ENCODE peak calls at places on chromosomes 13 and 19, in six cellular contexts. X, Q, V, C, O and E are unnamed samples.

GRCh38 chr13:80340643-80341097 is 256 bp downstream of the SPRY2 start:
- DNase-seq in X (no peak), Q (no peak), V (no peak), C (no peak), O (peak), E (peak)

GRCh38 chr13:76619631-76620030 is 266.6 kb downstream of the KCTD12 start:
- DNase-seq in X (no peak), Q (no peak), V (no peak), C (no peak), O (no peak), E (no peak)

GRCh38 chr13:51935326-51936171 is 73.8 kb downstream of the CCDC70 start:
- DNase-seq in X (no peak), Q (no peak), V (peak), C (no peak), O (no peak), E (no peak)

GRCh38 chr19:17615889-17616685 is 60.6 kb downstream of the COLGALT1 start:
- DNase-seq in X (no peak), Q (no peak), V (no peak), C (no peak), O (no peak), E (peak)

GRCh38 chr13:80379245-80379644 is 38.3 kb upstream of the SPRY2 start:
- DNase-seq in X (no peak), Q (no peak), V (peak), C (no peak), O (no peak), E (no peak)

GRCh38 chr13:25300861-25301346 is 521 bp upstream of the NUP58 start:
- DNase-seq in X (peak), Q (no peak), V (no peak), C (no peak), O (peak), E (no peak)

GRCh38 chr13:109693213-109693612 is 93.2 kb downstream of the IRS2 start:
- DNase-seq in X (no peak), Q (no peak), V (no peak), C (no peak), O (no peak), E (no peak)

GRCh38 chr13:110816500-110816899 is 98.4 kb downstream of the ANKRD10 start:
- DNase-seq in X (no peak), Q (no peak), V (no peak), C (no peak), O (no peak), E (peak)

GRCh38 chr19:55319786-55320185 is 5.4 kb downstream of the TMEM150B start:
- DNase-seq in X (no peak), Q (no peak), V (peak), C (no peak), O (no peak), E (peak)

GRCh38 chr19:45591004-45591637 is 6.5 kb upstream of the OPA3 start:
- DNase-seq in X (peak), Q (no peak), V (peak), C (no peak), O (peak), E (no peak)

GRCh38 chr19:35388277-35389054 is 17.6 kb downstream of the GPR42 start:
- DNase-seq in X (no peak), Q (no peak), V (no peak), C (no peak), O (peak), E (no peak)

GRCh38 chr19:10565028-10565566 is 713 bp downstream of the KRI1 start:
- DNase-seq in X (peak), Q (no peak), V (peak), C (no peak), O (no peak), E (peak)

GRCh38 chr19:47497073-47497766 is 13.2 kb upstream of the KPTN start:
- DNase-seq in X (no peak), Q (no peak), V (no peak), C (no peak), O (peak), E (no peak)

GRCh38 chr13:111090169-111090568 is 24.9 kb upstream of the ARHGEF7 start:
- DNase-seq in X (no peak), Q (no peak), V (no peak), C (no peak), O (no peak), E (no peak)

GRCh38 chr13:110363009-110363408 is 55.9 kb downstream of the COL4A2 start:
- DNase-seq in X (no peak), Q (no peak), V (no peak), C (no peak), O (no peak), E (no peak)

GRCh38 chr19:16365300-16365996 is 40.8 kb downstream of the KLF2 start:
- DNase-seq in X (peak), Q (no peak), V (no peak), C (no peak), O (no peak), E (no peak)

GRCh38 chr13:28327761-28328607 is 166.9 kb downstream of the FLT1 start:
- DNase-seq in X (no peak), Q (no peak), V (no peak), C (no peak), O (no peak), E (no peak)

GRCh38 chr19:47798904-47799266 is 5.5 kb downstream of the TPRX1 start:
- DNase-seq in X (no peak), Q (no peak), V (no peak), C (no peak), O (no peak), E (no peak)

GRCh38 chr13:38538412-38538811 is 148.5 kb upstream of the FREM2 start:
- DNase-seq in X (no peak), Q (no peak), V (no peak), C (no peak), O (no peak), E (no peak)

GRCh38 chr13:91531646-91532045 is 133.2 kb downstream of the GPC5 start:
- DNase-seq in X (no peak), Q (no peak), V (no peak), C (no peak), O (no peak), E (no peak)

GRCh38 chr19:46537136-46538097 is 41.8 kb upstream of the PNMA8B start:
- DNase-seq in X (peak), Q (peak), V (peak), C (no peak), O (peak), E (peak)

GRCh38 chr13:33205804-33206221 is 79.7 kb downstream of the STARD13 start:
- DNase-seq in X (no peak), Q (no peak), V (no peak), C (no peak), O (peak), E (no peak)

GRCh38 chr13:50512602-50513527 is 330.6 kb downstream of the DLEU7 start:
- DNase-seq in X (peak), Q (peak), V (peak), C (no peak), O (peak), E (peak)

GRCh38 chr13:43963726-43964125 is 84.0 kb downstream of the LACC1 start:
- DNase-seq in X (no peak), Q (no peak), V (peak), C (no peak), O (no peak), E (no peak)

GRCh38 chr13:45082964-45083363 is 37.3 kb upstream of the GTF2F2 start:
- DNase-seq in X (no peak), Q (peak), V (peak), C (no peak), O (no peak), E (no peak)

GRCh38 chr13:113916330-113916815 is 52.5 kb upstream of the GAS6 start:
- DNase-seq in X (no peak), Q (no peak), V (no peak), C (no peak), O (no peak), E (no peak)

GRCh38 chr19:46489445-46490272 is 6.0 kb downstream of the PNMA8B start:
- DNase-seq in X (peak), Q (no peak), V (peak), C (no peak), O (peak), E (peak)

GRCh38 chr13:79724348-79725103 is 243.6 kb downstream of the NDFIP2 start:
- DNase-seq in X (no peak), Q (no peak), V (no peak), C (no peak), O (no peak), E (no peak)

GRCh38 chr19:43820098-43820860 is 6.8 kb upstream of the ZNF283 start:
- DNase-seq in X (peak), Q (no peak), V (peak), C (no peak), O (peak), E (peak)

GRCh38 chr19:3671680-3672574 is 28.3 kb downstream of the PIP5K1C start:
- DNase-seq in X (peak), Q (no peak), V (peak), C (no peak), O (no peak), E (no peak)

GRCh38 chr13:110263906-110264305 is 43.1 kb downstream of the COL4A1 start:
- DNase-seq in X (no peak), Q (no peak), V (no peak), C (no peak), O (no peak), E (no peak)

GRCh38 chr19:1789282-1790020 is 22.6 kb downstream of the ATP8B3 start:
- DNase-seq in X (no peak), Q (no peak), V (no peak), C (no peak), O (no peak), E (no peak)

GRCh38 chr13:34201050-34201913 is 383.3 kb downstream of the RFC3 start:
- DNase-seq in X (no peak), Q (no peak), V (peak), C (no peak), O (no peak), E (peak)

GRCh38 chr13:28055362-28055761 is 45.0 kb downstream of the FLT3 start:
- DNase-seq in X (no peak), Q (no peak), V (no peak), C (no peak), O (no peak), E (no peak)